ENCODE peak calls at places on chromosomes 2 and 18, in nine cellular contexts. I is uterus; H is right atrium auricular region; B is DND-41; G is body of pancreas; Z is Panc1; V is fibroblast of lung; O is CD8-positive, alpha-beta T cell; S is brain microvascular endothelial cell. A is an unnamed sample.

GRCh38 chr18:4511166-4511565 is 56.1 kb upstream of the DLGAP1 start:
- DNase-seq in O (no peak), S (no peak), V (no peak), B (no peak), Z (no peak), I (no peak), G (no peak), H (no peak), A (peak; percentile 18)

GRCh38 chr2:168490916-168491605 is 35.0 kb downstream of the CERS6 start:
- DNase-seq in S (no peak), G (no peak), B (no peak), O (no peak), Z (no peak), H (no peak), V (no peak), I (no peak), A (peak; percentile 28)

GRCh38 chr2:168545439-168546082 is 89.5 kb downstream of the CERS6 start:
- DNase-seq in G (no peak), O (no peak), V (peak; percentile 97), Z (peak; percentile 2), B (no peak), H (no peak), S (peak; percentile 93), I (no peak), A (no peak)

GRCh38 chr18:73879771-73880170 is 267.9 kb downstream of the FBXO15 start:
- DNase-seq in O (no peak), V (peak; percentile 67), I (no peak), G (no peak), Z (no peak), H (no peak), B (no peak), S (peak; percentile 71), A (no peak)

GRCh38 chr18:74806700-74807416 is 209.2 kb downstream of the ZNF407 start:
- DNase-seq in G (no peak), B (no peak), O (no peak), V (peak; percentile 93), Z (peak; percentile 97), S (peak; percentile 72), H (no peak), I (no peak), A (peak; percentile 59)

GRCh38 chr2:234764378-234764777 is 187.4 kb upstream of the SH3BP4 start:
- DNase-seq in S (no peak), V (no peak), B (no peak), I (no peak), G (no peak), O (no peak), H (no peak), Z (no peak), A (no peak)

GRCh38 chr2:164562666-164563065 is 58.6 kb downstream of the GRB14 start:
- DNase-seq in I (no peak), H (no peak), O (no peak), Z (no peak), V (no peak), B (no peak), G (no peak), S (no peak), A (no peak)

GRCh38 chr2:150625300-150625699 is 137.8 kb upstream of the RND3 start:
- DNase-seq in I (no peak), H (no peak), S (no peak), Z (no peak), O (no peak), B (no peak), G (no peak), V (no peak), A (no peak)

GRCh38 chr2:191691016-191691725 is 13.2 kb downstream of the NABP1 start:
- DNase-seq in O (peak; percentile 39), H (no peak), G (peak; percentile 53), V (peak; percentile 79), I (no peak), Z (no peak), S (peak; percentile 79), B (peak; percentile 62), A (peak; percentile 76)

GRCh38 chr2:109129356-109129920 is 433 bp downstream of the SH3RF3 start:
- DNase-seq in S (no peak), B (no peak), G (no peak), H (no peak), V (peak; percentile 52), Z (no peak), I (peak; percentile 32), O (peak; percentile 23), A (no peak)

GRCh38 chr18:78822886-78823285 is 156.7 kb upstream of the SALL3 start:
- DNase-seq in B (no peak), I (no peak), H (no peak), O (no peak), Z (no peak), G (no peak), V (no peak), S (no peak), A (no peak)

GRCh38 chr2:71695235-71696120 is 242.1 kb downstream of the DYSF start:
- DNase-seq in V (no peak), H (no peak), O (no peak), I (no peak), G (no peak), S (no peak), Z (no peak), B (no peak), A (no peak)

GRCh38 chr2:47808614-47809013 is 25.7 kb downstream of the MSH6 start:
- DNase-seq in H (no peak), S (no peak), V (no peak), Z (no peak), G (no peak), O (no peak), I (no peak), B (no peak), A (no peak)

GRCh38 chr2:47810850-47811249 is 27.9 kb downstream of the MSH6 start:
- DNase-seq in I (no peak), S (no peak), O (no peak), Z (no peak), G (no peak), H (no peak), V (no peak), B (no peak), A (no peak)

GRCh38 chr2:47815764-47816163 is 32.8 kb downstream of the MSH6 start:
- DNase-seq in O (no peak), I (no peak), Z (no peak), H (no peak), G (no peak), S (no peak), B (no peak), V (no peak), A (peak; percentile 13)

GRCh38 chr2:47809903-47810302 is 27.0 kb downstream of the MSH6 start:
- DNase-seq in O (no peak), G (no peak), H (no peak), Z (no peak), I (no peak), V (no peak), S (no peak), B (no peak), A (no peak)

DNA sequence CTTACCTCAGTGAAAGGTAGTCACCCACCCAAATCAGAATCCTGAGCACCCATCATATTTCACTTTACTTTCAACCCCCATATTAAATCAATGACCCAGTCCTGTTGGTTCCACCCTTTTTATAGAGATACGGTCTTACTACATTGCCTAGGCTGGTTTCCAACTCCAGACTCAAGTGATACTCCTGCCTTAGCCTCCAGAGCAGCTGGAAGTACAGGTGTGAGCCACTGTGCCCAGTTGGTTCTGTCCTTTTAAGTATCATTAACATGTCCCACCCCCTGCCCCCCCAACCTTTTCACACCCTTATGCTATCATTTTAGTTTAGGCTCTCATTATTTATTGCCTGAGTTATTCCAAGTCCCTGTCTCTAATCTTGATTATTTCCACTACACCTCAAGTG is 28.7 kb downstream of the MSH6 start:
- DNase-seq in H (no peak), O (no peak), V (no peak), I (no peak), B (no peak), S (no peak), Z (no peak), G (no peak), A (no peak)
- H3K36me3 ChIP-seq in H (peaks cover 79% of the 10 kb centered on the region), O (peaks cover 35% of the 10 kb centered on the region), V (peaks cover 6% of the 10 kb centered on the region), I (no peaks in the 10 kb centered on the region), B (peaks cover 84% of the 10 kb centered on the region), S (peaks cover 55% of the 10 kb centered on the region), Z (peaks cover 53% of the 10 kb centered on the region), G (peaks cover 22% of the 10 kb centered on the region), A (peaks cover 10% of the 10 kb centered on the region)

GRCh38 chr18:48347756-48348326 is 61.3 kb downstream of the ZBTB7C start:
- DNase-seq in Z (no peak), V (no peak), H (no peak), S (no peak), I (no peak), B (no peak), G (no peak), O (no peak), A (no peak)

GRCh38 chr18:48348739-48349138 is 60.4 kb downstream of the ZBTB7C start:
- DNase-seq in S (no peak), O (no peak), G (no peak), H (no peak), I (no peak), B (no peak), Z (no peak), V (no peak), A (no peak)

GRCh38 chr18:48342588-48342987 is 66.6 kb downstream of the ZBTB7C start:
- DNase-seq in Z (no peak), O (no peak), B (no peak), I (no peak), H (no peak), V (no peak), G (no peak), S (no peak), A (no peak)

GRCh38 chr18:48342125-48342524 is 67.1 kb downstream of the ZBTB7C start:
- DNase-seq in B (no peak), Z (no peak), I (no peak), H (no peak), V (no peak), O (no peak), S (no peak), G (no peak), A (no peak)

GRCh38 chr18:48345596-48345995 is 63.6 kb downstream of the ZBTB7C start:
- DNase-seq in B (no peak), I (no peak), V (no peak), H (no peak), S (peak; percentile 9), Z (no peak), G (no peak), O (no peak), A (no peak)
- TF ChIP-seq CTCF in B (peak; percentile 50), I (peak; percentile 35), V (peak; percentile 51), H (peak; percentile 50), S (peak; percentile 76), Z (peak; percentile 44), G (peak; percentile 6), O (no peak), A (peak; percentile 21)

GRCh38 chr2:232508246-232508645 is 11.9 kb upstream of the PRSS56 start:
- DNase-seq in G (no peak), O (no peak), B (no peak), Z (no peak), V (no peak), S (no peak), I (no peak), H (no peak), A (no peak)
- H3K27me3 ChIP-seq in G (peaks cover 5% of the 10 kb centered on the region), O (peaks cover 7% of the 10 kb centered on the region), B (peaks cover 18% of the 10 kb centered on the region), Z (peaks cover 3% of the 10 kb centered on the region), V (peaks cover 20% of the 10 kb centered on the region), S (peaks cover 47% of the 10 kb centered on the region), I (no peaks in the 10 kb centered on the region), H (no peaks in the 10 kb centered on the region), A (peaks cover 4% of the 10 kb centered on the region)

GRCh38 chr2:28908172-28908571 is 13.7 kb downstream of the WDR43 start:
- DNase-seq in B (no peak), O (no peak), V (no peak), Z (no peak), G (no peak), S (no peak), I (no peak), H (no peak), A (no peak)
- H3K36me3 ChIP-seq in B (peaks cover 88% of the 10 kb centered on the region), O (peaks cover 33% of the 10 kb centered on the region), V (peaks cover 10% of the 10 kb centered on the region), Z (peaks cover 48% of the 10 kb centered on the region), G (peaks cover 9% of the 10 kb centered on the region), S (peaks cover 47% of the 10 kb centered on the region), I (no peaks in the 10 kb centered on the region), H (peaks cover 74% of the 10 kb centered on the region), A (peaks cover 18% of the 10 kb centered on the region)

GRCh38 chr18:34647251-34647650 is 62.8 kb upstream of the DTNA start:
- DNase-seq in G (no peak), Z (no peak), I (no peak), H (no peak), V (no peak), S (no peak), B (no peak), O (no peak), A (no peak)
- TF ChIP-seq CTCF in G (no peak), Z (no peak), I (no peak), H (no peak), V (no peak), S (no peak), B (no peak), O (no peak), A (no peak)

A was measured in GM06990.